ENCODE peak calls at places on chromosomes 16 and 17, in five cellular contexts. One of them, this sample, is unnamed. For H3K4me1, the result is how much of the 10 kb centered on the place peaks cover.

GRCh38 chr16:31351937-31352315 is 3.0 kb upstream of the ITGAX start:
- DNase-seq in PC-9: no peak
- DNase-seq in heart right ventricle: no peak
- DNase-seq in GM23338: no peak
- DNase-seq in prostate gland: no peak
- DNase-seq in this sample: no peak

GRCh38 chr17:10119203-10120112 is 78.9 kb downstream of the GAS7 start:
- DNase-seq in prostate gland: peak
- DNase-seq in PC-9: peak
- DNase-seq in heart right ventricle: peak
- DNase-seq in GM23338: peak
- DNase-seq in this sample: peak

GRCh38 chr16:69469807-69470561 is 45.6 kb downstream of the CYB5B start:
- DNase-seq in GM23338: no peak
- DNase-seq in prostate gland: no peak
- DNase-seq in PC-9: no peak
- DNase-seq in heart right ventricle: no peak
- DNase-seq in this sample: no peak

GRCh38 chr17:61390479-61390791 is 9.2 kb upstream of the TBX2 start:
- DNase-seq in PC-9: no peak
- DNase-seq in prostate gland: no peak
- DNase-seq in heart right ventricle: no peak
- DNase-seq in GM23338: no peak
- DNase-seq in this sample: no peak

GRCh38 chr16:60013076-60013475 is 1279.0 kb upstream of the GOT2 start:
- DNase-seq in GM23338: no peak
- DNase-seq in heart right ventricle: no peak
- DNase-seq in PC-9: no peak
- DNase-seq in prostate gland: no peak
- DNase-seq in this sample: no peak

GRCh38 chr17:71378036-71378435 is 742.8 kb upstream of the SOX9 start:
- DNase-seq in GM23338: no peak
- DNase-seq in heart right ventricle: no peak
- DNase-seq in prostate gland: no peak
- DNase-seq in PC-9: no peak
- DNase-seq in this sample: no peak

GRCh38 chr16:8945626-8946296 is 17.9 kb downstream of the USP7 start:
- DNase-seq in heart right ventricle: no peak
- DNase-seq in PC-9: no peak
- DNase-seq in prostate gland: no peak
- DNase-seq in GM23338: no peak
- DNase-seq in this sample: no peak

GRCh38 chr17:27545562-27546229 is 85.3 kb upstream of the LGALS9 start:
- DNase-seq in GM23338: no peak
- DNase-seq in PC-9: no peak
- DNase-seq in heart right ventricle: no peak
- DNase-seq in prostate gland: no peak
- DNase-seq in this sample: no peak

GRCh38 chr16:14043278-14043677 is 27.8 kb upstream of the MRTFB start:
- DNase-seq in prostate gland: no peak
- DNase-seq in heart right ventricle: no peak
- DNase-seq in PC-9: no peak
- DNase-seq in GM23338: no peak
- DNase-seq in this sample: no peak
- H3K4me1 ChIP-seq in prostate gland: under half
- H3K4me1 ChIP-seq in heart right ventricle: under half
- H3K4me1 ChIP-seq in PC-9: under half
- H3K4me1 ChIP-seq in GM23338: under half
- H3K4me1 ChIP-seq in this sample: under half

GRCh38 chr16:3058173-3059030 is 7.0 kb upstream of the IL32 start:
- DNase-seq in prostate gland: peak
- DNase-seq in PC-9: peak
- DNase-seq in GM23338: peak
- DNase-seq in heart right ventricle: peak
- DNase-seq in this sample: peak
- TF ChIP-seq CTCF in prostate gland: no peak
- TF ChIP-seq CTCF in PC-9: no peak
- TF ChIP-seq CTCF in GM23338: peak
- TF ChIP-seq CTCF in heart right ventricle: no peak
- TF ChIP-seq CTCF in this sample: no peak

GRCh38 chr17:41835800-41836549 is at the start of gene NT5C3B:
- DNase-seq in PC-9: peak
- DNase-seq in GM23338: peak
- DNase-seq in heart right ventricle: peak
- DNase-seq in prostate gland: peak
- DNase-seq in this sample: peak

GRCh38 chr17:41835214-41835799 is 725 bp downstream of the NT5C3B start:
- DNase-seq in GM23338: no peak
- DNase-seq in heart right ventricle: no peak
- DNase-seq in prostate gland: no peak
- DNase-seq in PC-9: no peak
- DNase-seq in this sample: no peak

GRCh38 chr17:41836550-41837196 is 641 bp upstream of the NT5C3B start:
- DNase-seq in heart right ventricle: no peak
- DNase-seq in prostate gland: no peak
- DNase-seq in PC-9: no peak
- DNase-seq in GM23338: no peak
- DNase-seq in this sample: no peak

GRCh38 chr17:41837761-41838538 is at the start of gene KLHL10:
- DNase-seq in heart right ventricle: no peak
- DNase-seq in GM23338: no peak
- DNase-seq in PC-9: no peak
- DNase-seq in prostate gland: no peak
- DNase-seq in this sample: no peak
- H3K27ac ChIP-seq in heart right ventricle: no peak
- H3K27ac ChIP-seq in GM23338: no peak
- H3K27ac ChIP-seq in PC-9: no peak
- H3K27ac ChIP-seq in prostate gland: no peak
- H3K27ac ChIP-seq in this sample: no peak

GRCh38 chr17:1829189-1829578 is 518 bp downstream of the SMYD4 start:
- DNase-seq in PC-9: no peak
- DNase-seq in GM23338: peak
- DNase-seq in prostate gland: no peak
- DNase-seq in heart right ventricle: no peak
- DNase-seq in this sample: no peak

GRCh38 chr17:1829579-1830257 is at the start of the genes RPA1 and SMYD4:
- DNase-seq in heart right ventricle: peak
- DNase-seq in PC-9: peak
- DNase-seq in prostate gland: peak
- DNase-seq in GM23338: peak
- DNase-seq in this sample: peak

GRCh38 chr17:1834378-1835149 is 4.8 kb downstream of the RPA1 start:
- DNase-seq in heart right ventricle: no peak
- DNase-seq in GM23338: no peak
- DNase-seq in PC-9: no peak
- DNase-seq in prostate gland: no peak
- DNase-seq in this sample: no peak

GRCh38 chr17:1830288-1830687 is 483 bp downstream of the RPA1 start:
- DNase-seq in PC-9: peak
- DNase-seq in prostate gland: peak
- DNase-seq in GM23338: peak
- DNase-seq in heart right ventricle: no peak
- DNase-seq in this sample: peak
- H3K4me1 ChIP-seq in PC-9: under half
- H3K4me1 ChIP-seq in prostate gland: under half
- H3K4me1 ChIP-seq in GM23338: under half
- H3K4me1 ChIP-seq in heart right ventricle: under half
- H3K4me1 ChIP-seq in this sample: under half

DNA sequence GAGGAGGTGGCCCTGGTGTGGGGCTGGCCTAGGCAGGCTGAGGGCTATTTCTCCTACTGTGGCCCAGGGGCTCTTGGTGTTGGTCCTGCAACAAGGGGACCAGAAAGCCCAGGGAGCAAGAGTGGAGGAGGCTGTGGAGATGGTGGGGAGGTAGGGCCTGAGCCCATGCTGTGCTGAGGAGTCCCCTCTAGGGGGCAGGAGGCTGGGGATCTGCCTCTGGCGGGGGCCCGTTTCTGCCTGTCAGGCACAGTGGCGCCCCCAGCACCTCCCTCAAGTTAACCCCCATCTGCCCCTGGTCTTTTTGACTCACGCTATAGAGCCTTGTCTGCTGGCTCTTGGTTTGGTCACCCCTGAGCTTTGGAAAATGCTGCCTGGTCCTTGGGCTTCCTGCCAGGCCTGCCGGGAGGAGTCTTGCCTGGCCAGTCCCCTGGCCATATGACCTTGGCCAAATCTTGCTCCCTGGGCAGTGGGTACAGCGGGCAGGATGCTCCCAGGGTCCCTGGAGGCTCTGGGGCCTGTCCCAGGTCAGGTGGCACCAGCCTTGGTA is 5.9 kb downstream of the BAIAP2 start:
- DNase-seq in PC-9: no peak
- DNase-seq in heart right ventricle: no peak
- DNase-seq in GM23338: peak
- DNase-seq in prostate gland: no peak
- DNase-seq in this sample: peak
- TF ChIP-seq CTCF in PC-9: peak
- TF ChIP-seq CTCF in heart right ventricle: peak
- TF ChIP-seq CTCF in GM23338: peak
- TF ChIP-seq CTCF in prostate gland: no peak
- TF ChIP-seq CTCF in this sample: no peak